ENCODE peak calls at places on chromosomes 5 and 9, in nine cellular contexts. W is left lung; A is tibial artery; R is CD8-positive, alpha-beta T cell; M is ovary; I is H1; V is fibroblast of lung; N is pancreas; G is HCT116. K is an unnamed sample.

GRCh38 chr5:62395210-62395950 is 8.3 kb downstream of the DIMT1 start:
- DNase-seq in W (no peak), A (no peak), R (no peak), M (no peak), I (no peak), V (peak; percentile 56), N (no peak), G (no peak), K (no peak)

GRCh38 chr5:31556461-31556860 is 24.4 kb downstream of the C5orf22 start:
- DNase-seq in W (no peak), A (no peak), R (no peak), M (no peak), I (no peak), V (no peak), N (no peak), G (no peak), K (no peak)

GRCh38 chr9:133107961-133108793 is 12.9 kb downstream of the RALGDS start:
- DNase-seq in W (peak; percentile 18), A (peak; percentile 38), R (no peak), M (peak; percentile 10), I (no peak), V (no peak), N (peak; percentile 57), G (no peak), K (no peak)

GRCh38 chr9:110890416-110890815 is 147.9 kb downstream of the LPAR1 start:
- DNase-seq in W (no peak), A (no peak), R (no peak), M (no peak), I (no peak), V (no peak), N (no peak), G (no peak), K (no peak)

GRCh38 chr9:134833294-134833880 is 47.2 kb upstream of the FCN2 start:
- DNase-seq in W (no peak), A (no peak), R (no peak), M (no peak), I (no peak), V (no peak), N (no peak), G (no peak), K (no peak)

GRCh38 chr5:180070726-180071417 is 687 bp downstream of the RNF130 start:
- DNase-seq in W (no peak), A (peak; percentile 71), R (no peak), M (no peak), I (no peak), V (peak; percentile 64), N (no peak), G (no peak), K (peak; percentile 47)

GRCh38 chr9:117625154-117625553 is 79.0 kb upstream of the TLR4 start:
- DNase-seq in W (no peak), A (no peak), R (no peak), M (no peak), I (no peak), V (no peak), N (no peak), G (no peak), K (no peak)

GRCh38 chr9:133619791-133620190 is 10.6 kb upstream of the FAM163B start:
- DNase-seq in W (no peak), A (no peak), R (peak; percentile 8), M (no peak), I (no peak), V (no peak), N (no peak), G (no peak), K (no peak)

GRCh38 chr5:157819502-157820125 is 39.3 kb downstream of the CLINT1 start:
- DNase-seq in W (no peak), A (no peak), R (no peak), M (no peak), I (no peak), V (no peak), N (no peak), G (no peak), K (no peak)

GRCh38 chr9:11893331-11893730 is 799.9 kb upstream of the TYRP1 start:
- DNase-seq in W (no peak), A (no peak), R (no peak), M (no peak), I (no peak), V (peak; percentile 47), N (no peak), G (no peak), K (no peak)

GRCh38 chr5:173778152-173778782 is 109.9 kb upstream of the CPEB4 start:
- DNase-seq in W (peak; percentile 49), A (no peak), R (no peak), M (no peak), I (no peak), V (no peak), N (no peak), G (no peak), K (no peak)

GRCh38 chr5:133365326-133365725 is 247.0 kb downstream of the FSTL4 start:
- DNase-seq in W (no peak), A (no peak), R (no peak), M (no peak), I (peak; percentile 36), V (no peak), N (no peak), G (no peak), K (no peak)
- TF ChIP-seq CTCF in W (no peak), A (peak; percentile 17), R (no peak), M (no peak), I (peak; percentile 51), V (peak; percentile 4), N (no peak), G (peak; percentile 69), K (no peak)

GRCh38 chr5:107393846-107394245 is 276.9 kb downstream of the EFNA5 start:
- DNase-seq in W (no peak), A (no peak), R (no peak), M (no peak), I (no peak), V (no peak), N (no peak), G (no peak), K (no peak)
- H3K4me3 ChIP-seq in W (no peak overlapping the region), A (no peak overlapping the region), R (no peak overlapping the region), M (no peak overlapping the region), I (no peak overlapping the region), V (no peak overlapping the region), N (no peak overlapping the region), G (no peak overlapping the region), K (no peak overlapping the region)

GRCh38 chr9:137050570-137050969 is 3.3 kb downstream of the ENTPD2 start:
- DNase-seq in W (no peak), A (no peak), R (no peak), M (no peak), I (no peak), V (no peak), N (no peak), G (no peak), K (no peak)
- H3K27me3 ChIP-seq in W (peaks cover 42% of the 10 kb centered on the region), A (peaks cover 6% of the 10 kb centered on the region), R (peaks cover 53% of the 10 kb centered on the region), M (peaks cover 6% of the 10 kb centered on the region), I (peaks cover 78% of the 10 kb centered on the region), V (peaks cover 22% of the 10 kb centered on the region), N (no peaks in the 10 kb centered on the region), G (no peaks in the 10 kb centered on the region), K (peaks cover 27% of the 10 kb centered on the region)

DNA sequence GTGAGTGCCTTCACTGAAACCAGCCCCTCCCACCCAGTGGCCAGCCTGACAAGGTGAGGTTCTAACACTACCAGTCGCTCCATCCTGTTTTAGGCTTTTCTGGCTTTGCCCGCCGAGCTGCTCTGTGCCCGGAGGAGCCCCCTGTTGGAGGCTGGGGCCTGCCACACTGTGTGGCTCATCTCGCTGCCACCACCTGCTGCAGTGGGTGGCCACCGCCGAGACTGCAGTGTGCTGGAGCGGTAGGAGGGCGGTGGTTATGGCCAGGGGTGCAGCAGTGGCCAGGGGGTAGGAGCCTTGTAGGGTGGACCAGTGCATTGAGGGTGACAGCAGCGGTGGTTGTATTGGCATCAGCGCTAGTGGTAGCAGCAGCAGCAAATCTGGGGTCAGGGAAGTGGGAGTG is 74.7 kb upstream of the PCAT7 start:
- DNase-seq in W (no peak), A (no peak), R (no peak), M (no peak), I (no peak), V (no peak), N (peak; percentile 40), G (no peak), K (no peak)
- TF ChIP-seq CTCF in W (no peak), A (no peak), R (no peak), M (no peak), I (peak; percentile 38), V (no peak), N (no peak), G (no peak), K (no peak)

GRCh38 chr9:124452326-124452725 is 2.1 kb downstream of the ADGRD2 start:
- DNase-seq in W (no peak), A (peak; percentile 49), R (no peak), M (no peak), I (no peak), V (no peak), N (no peak), G (no peak), K (no peak)

GRCh38 chr9:124450241-124450924 is at the start of gene ADGRD2:
- DNase-seq in W (no peak), A (peak; percentile 53), R (no peak), M (no peak), I (peak; percentile 70), V (peak; percentile 37), N (peak; percentile 74), G (no peak), K (no peak)

GRCh38 chr9:124449381-124450151 is 685 bp upstream of the ADGRD2 start:
- DNase-seq in W (peak; percentile 17), A (peak; percentile 1), R (no peak), M (no peak), I (no peak), V (no peak), N (no peak), G (no peak), K (no peak)

GRCh38 chr9:124452841-124453585 is 2.8 kb downstream of the ADGRD2 start:
- DNase-seq in W (no peak), A (peak; percentile 59), R (no peak), M (no peak), I (no peak), V (no peak), N (peak; percentile 59), G (no peak), K (no peak)

DNA sequence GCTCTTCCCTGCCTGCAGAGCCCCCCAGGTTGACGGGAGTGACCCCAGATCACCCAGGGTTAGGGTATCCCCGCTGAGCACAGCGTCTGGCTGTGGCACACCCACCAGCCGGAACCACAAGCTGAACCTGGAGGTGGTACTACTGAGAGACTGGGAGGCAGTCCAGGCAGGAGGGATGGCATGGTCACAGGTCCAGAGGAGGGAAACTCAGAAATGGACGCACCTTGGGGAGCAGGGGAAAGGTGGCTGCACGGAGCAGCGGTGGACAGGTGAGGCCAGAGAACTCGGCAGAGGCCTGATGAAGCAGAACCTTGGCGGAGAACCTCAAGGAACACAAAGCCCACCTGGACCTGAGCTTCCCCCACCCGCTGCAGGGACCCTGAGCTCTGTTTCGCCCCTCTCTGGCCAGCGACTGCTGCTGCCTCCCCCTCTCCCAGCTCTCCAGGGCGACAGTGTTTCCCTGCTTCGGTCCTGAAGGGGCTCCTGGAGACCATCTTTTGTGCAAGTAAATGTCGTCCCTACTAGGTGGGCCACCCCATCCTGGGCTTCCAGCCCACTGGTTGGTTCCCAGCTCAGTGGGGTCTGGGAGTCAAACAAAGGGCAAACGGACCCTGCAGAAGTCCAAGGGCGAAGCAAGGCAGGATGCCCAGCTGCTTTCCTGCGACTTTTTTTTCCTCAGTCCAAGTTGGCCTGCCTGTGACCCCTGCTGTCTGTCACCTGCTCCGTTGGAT is 845 bp downstream of the ADGRD2 start:
- DNase-seq in W (no peak), A (peak; percentile 37), R (no peak), M (no peak), I (no peak), V (no peak), N (no peak), G (no peak), K (no peak)
- H3K4me3 ChIP-seq in W (no peak overlapping the region), A (no peak overlapping the region), R (no peak overlapping the region), M (no peak overlapping the region), I (peak overlapping the region; percentile 20), V (no peak overlapping the region), N (no peak overlapping the region), G (no peak overlapping the region), K (no peak overlapping the region)

K was measured in colonic mucosa.